ENCODE peak calls at places on chromosomes 3 and 15, in ten cellular contexts. F is lower leg skin, J is tibial artery, K is PC-9, P is right lobe of liver, S is dorsolateral prefrontal cortex, T is colonic mucosa, B is cardiac muscle cell, Q is sigmoid colon, R is hepatocyte. I is an unnamed sample.

GRCh38 chr3:49715611-49716121 is 3.8 kb downstream of the AMIGO3 start:
- DNase-seq in P (peak), K (no peak), S (no peak), T (no peak), F (no peak), J (peak), Q (peak), R (peak), B (no peak), I (no peak)

GRCh38 chr15:84387086-84387485 is 151.5 kb downstream of the GOLGA6L4 start:
- DNase-seq in P (peak), J (peak), K (no peak), Q (no peak), R (no peak), T (no peak), S (no peak), B (no peak), F (peak), I (no peak)

GRCh38 chr3:138594150-138594934 is at the start of gene CEP70:
- DNase-seq in T (peak), S (peak), B (peak), Q (peak), J (peak), R (peak), F (peak), P (peak), K (peak), I (peak)

GRCh38 chr3:50254577-50255250 is 14.2 kb upstream of the SEMA3B start:
- DNase-seq in J (peak), T (no peak), B (no peak), F (peak), S (no peak), K (no peak), P (peak), Q (peak), R (no peak), I (no peak)

GRCh38 chr15:56719021-56719612 is 14.2 kb downstream of the ZNF280D start:
- DNase-seq in J (no peak), P (no peak), F (no peak), T (no peak), B (no peak), K (no peak), R (no peak), Q (no peak), S (no peak), I (no peak)

GRCh38 chr3:158568784-158569183 is 2.2 kb upstream of the MLF1 start:
- DNase-seq in Q (no peak), J (no peak), T (no peak), P (no peak), B (no peak), R (no peak), S (no peak), K (peak), F (no peak), I (no peak)

GRCh38 chr3:94064243-94064642 is 1.4 kb downstream of the NSUN3 start:
- DNase-seq in R (no peak), J (no peak), Q (no peak), S (no peak), K (peak), T (no peak), P (no peak), F (no peak), B (no peak), I (no peak)

GRCh38 chr15:83605595-83605994 is 48.3 kb upstream of the ADAMTSL3 start:
- DNase-seq in F (no peak), S (no peak), Q (peak), P (no peak), R (no peak), T (no peak), J (no peak), K (no peak), B (no peak), I (no peak)

GRCh38 chr3:74750901-74751300 is 136.4 kb upstream of the CNTN3 start:
- DNase-seq in F (no peak), T (no peak), K (no peak), J (no peak), Q (no peak), P (no peak), B (no peak), R (no peak), S (no peak), I (no peak)

GRCh38 chr3:15276028-15276717 is 56.2 kb downstream of the SH3BP5 start:
- DNase-seq in R (no peak), S (peak), J (no peak), T (no peak), Q (peak), F (peak), P (no peak), K (no peak), B (no peak), I (no peak)

GRCh38 chr3:17387108-17387507 is 355.3 kb downstream of the TBC1D5 start:
- DNase-seq in T (no peak), R (no peak), Q (no peak), P (no peak), F (no peak), S (no peak), K (no peak), J (no peak), B (no peak), I (no peak)

GRCh38 chr15:98799461-98799971 is 151.2 kb downstream of the IGF1R start:
- DNase-seq in F (no peak), Q (no peak), J (no peak), B (peak), K (peak), S (no peak), P (no peak), R (peak), T (peak), I (no peak)

GRCh38 chr3:8987673-8988655 is 24.7 kb upstream of the RAD18 start:
- DNase-seq in B (peak), R (peak), J (peak), F (peak), S (peak), K (no peak), P (no peak), T (peak), Q (peak), I (no peak)

GRCh38 chr15:92797168-92798052 is 102.7 kb upstream of the CHD2 start:
- DNase-seq in K (peak), J (no peak), T (peak), Q (no peak), S (no peak), P (no peak), F (no peak), R (peak), B (peak), I (no peak)

GRCh38 chr3:170429050-170429449 is 10.4 kb downstream of the CLDN11 start:
- DNase-seq in K (no peak), F (no peak), B (no peak), T (no peak), S (no peak), R (no peak), J (no peak), P (no peak), Q (no peak), I (no peak)

GRCh38 chr3:120907659-120908029 is 361 bp upstream of the STXBP5L start:
- DNase-seq in K (no peak), T (no peak), P (no peak), Q (no peak), J (no peak), R (no peak), S (no peak), B (no peak), F (no peak), I (no peak)

GRCh38 chr3:194950906-194951628 is 265.4 kb downstream of the FAM43A start:
- DNase-seq in T (no peak), F (peak), Q (no peak), P (no peak), R (no peak), B (no peak), J (no peak), K (no peak), S (no peak), I (no peak)

GRCh38 chr15:93291380-93291779 is 202.4 kb upstream of the RGMA start:
- DNase-seq in K (no peak), P (no peak), Q (no peak), R (no peak), J (no peak), B (no peak), S (no peak), T (no peak), F (peak), I (no peak)

GRCh38 chr3:170739410-170739809 is 130.6 kb downstream of the RPL22L1 start:
- DNase-seq in Q (no peak), S (no peak), J (no peak), K (no peak), B (no peak), P (no peak), F (no peak), T (no peak), R (no peak), I (no peak)

GRCh38 chr3:17115186-17115585 is 230.4 kb downstream of the PLCL2 start:
- DNase-seq in B (no peak), K (no peak), F (no peak), R (no peak), Q (no peak), J (no peak), S (no peak), P (no peak), T (no peak), I (peak)

GRCh38 chr15:60115579-60116415 is 111.7 kb downstream of the FOXB1 start:
- DNase-seq in B (no peak), J (no peak), S (no peak), Q (no peak), P (no peak), T (no peak), K (peak), R (no peak), F (no peak), I (no peak)

GRCh38 chr3:32431481-32431880 is 39.8 kb downstream of the CMTM7 start:
- DNase-seq in J (no peak), P (no peak), F (peak), B (no peak), K (no peak), S (no peak), R (no peak), Q (no peak), T (peak), I (no peak)

GRCh38 chr3:72123908-72124441 is 339.0 kb upstream of the PROK2 start:
- DNase-seq in Q (peak), P (peak), T (no peak), J (peak), S (no peak), R (peak), F (peak), B (no peak), K (peak), I (peak)

GRCh38 chr3:84318273-84318809 is 640.4 kb upstream of the CADM2 start:
- DNase-seq in T (no peak), P (no peak), B (no peak), J (no peak), S (no peak), F (no peak), Q (no peak), R (peak), K (no peak), I (no peak)

GRCh38 chr3:135992072-135992471 is 26.5 kb downstream of the PPP2R3A start:
- DNase-seq in T (no peak), P (no peak), F (no peak), Q (no peak), K (peak), B (no peak), R (no peak), J (no peak), S (no peak), I (peak)

GRCh38 chr15:63827113-63827512 is 6.6 kb downstream of the HERC1 start:
- DNase-seq in B (no peak), P (no peak), S (no peak), T (no peak), K (no peak), R (no peak), J (no peak), F (no peak), Q (no peak), I (no peak)

GRCh38 chr15:85472349-85472748 is 91.9 kb downstream of the AKAP13 start:
- DNase-seq in Q (no peak), J (no peak), S (no peak), K (no peak), P (no peak), R (no peak), B (no peak), F (no peak), T (no peak), I (no peak)

GRCh38 chr15:85475317-85475701 is 94.9 kb downstream of the AKAP13 start:
- DNase-seq in B (no peak), Q (no peak), F (no peak), K (no peak), S (no peak), J (no peak), T (no peak), P (no peak), R (no peak), I (no peak)

GRCh38 chr15:85473455-85473854 is 93.1 kb downstream of the AKAP13 start:
- DNase-seq in R (no peak), Q (no peak), T (no peak), P (no peak), F (no peak), K (no peak), J (no peak), S (no peak), B (no peak), I (no peak)

GRCh38 chr15:85474700-85475316 is 94.4 kb downstream of the AKAP13 start:
- DNase-seq in Q (no peak), P (no peak), B (no peak), J (no peak), T (no peak), F (no peak), R (no peak), K (no peak), S (no peak), I (no peak)

DNA sequence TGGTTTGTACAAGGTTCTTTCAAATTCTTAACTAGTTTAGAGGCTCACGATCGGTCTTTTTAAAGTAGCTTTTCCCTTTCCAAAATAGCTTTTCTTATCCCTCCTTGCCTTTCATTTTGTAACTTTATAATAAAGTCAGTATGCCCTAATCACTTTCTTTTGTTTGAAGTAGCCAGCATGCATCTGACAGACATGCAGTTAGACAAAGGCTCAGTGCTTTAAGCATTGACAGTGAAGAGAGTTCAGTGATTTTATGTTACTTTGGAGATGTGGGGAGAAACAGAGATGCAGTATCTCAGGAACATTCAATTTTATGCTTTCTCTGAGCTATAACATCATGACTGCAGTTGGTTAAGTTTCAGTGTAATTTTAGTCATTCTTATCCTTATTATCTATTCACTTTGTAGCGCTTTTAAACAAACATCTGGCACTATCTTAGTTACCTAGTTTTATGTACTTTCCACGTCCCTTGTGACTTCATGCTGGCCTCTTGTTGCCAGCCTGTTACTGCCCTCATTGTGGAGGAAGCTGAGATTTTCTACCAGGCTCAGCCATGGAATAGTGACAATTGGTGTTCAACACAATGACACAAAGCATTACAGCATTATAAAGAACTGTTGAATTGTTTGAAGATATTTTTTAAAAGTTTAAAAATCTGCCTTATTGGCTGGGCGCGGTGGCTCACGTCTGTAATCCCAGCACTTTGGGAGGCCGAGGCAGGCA is 90.3 kb downstream of the AKAP13 start:
- DNase-seq in J (no peak), R (no peak), B (no peak), F (no peak), Q (no peak), S (no peak), P (no peak), K (no peak), T (no peak), I (no peak)
- H3K4me3 ChIP-seq in J (no peak), R (no peak), B (no peak), F (no peak), Q (no peak), S (no peak), P (no peak), K (no peak), T (no peak), I (no peak)

GRCh38 chr3:10941972-10942371 is 50.6 kb upstream of the SLC6A1 start:
- DNase-seq in F (peak), S (peak), T (no peak), B (no peak), J (no peak), R (no peak), Q (no peak), P (peak), K (no peak), I (no peak)
- TF ChIP-seq CTCF in F (no peak), S (peak), T (peak), B (peak), J (peak), R (peak), Q (peak), P (peak), K (peak), I (peak)

GRCh38 chr15:89378699-89379422 is 44.2 kb upstream of the POLG start:
- DNase-seq in K (no peak), Q (no peak), J (no peak), F (no peak), P (peak), S (no peak), B (no peak), R (no peak), T (no peak), I (no peak)
- H3K4me3 ChIP-seq in K (peak), Q (no peak), J (peak), F (no peak), P (peak), S (peak), B (peak), R (no peak), T (peak), I (peak)

GRCh38 chr3:56468184-56469106 is at the start of gene ERC2:
- DNase-seq in Q (no peak), J (no peak), S (peak), R (peak), P (peak), T (peak), K (no peak), B (peak), F (no peak), I (no peak)
- TF ChIP-seq CTCF in Q (no peak), J (no peak), S (peak), R (peak), P (no peak), T (no peak), K (no peak), B (peak), F (no peak), I (peak)

DNA sequence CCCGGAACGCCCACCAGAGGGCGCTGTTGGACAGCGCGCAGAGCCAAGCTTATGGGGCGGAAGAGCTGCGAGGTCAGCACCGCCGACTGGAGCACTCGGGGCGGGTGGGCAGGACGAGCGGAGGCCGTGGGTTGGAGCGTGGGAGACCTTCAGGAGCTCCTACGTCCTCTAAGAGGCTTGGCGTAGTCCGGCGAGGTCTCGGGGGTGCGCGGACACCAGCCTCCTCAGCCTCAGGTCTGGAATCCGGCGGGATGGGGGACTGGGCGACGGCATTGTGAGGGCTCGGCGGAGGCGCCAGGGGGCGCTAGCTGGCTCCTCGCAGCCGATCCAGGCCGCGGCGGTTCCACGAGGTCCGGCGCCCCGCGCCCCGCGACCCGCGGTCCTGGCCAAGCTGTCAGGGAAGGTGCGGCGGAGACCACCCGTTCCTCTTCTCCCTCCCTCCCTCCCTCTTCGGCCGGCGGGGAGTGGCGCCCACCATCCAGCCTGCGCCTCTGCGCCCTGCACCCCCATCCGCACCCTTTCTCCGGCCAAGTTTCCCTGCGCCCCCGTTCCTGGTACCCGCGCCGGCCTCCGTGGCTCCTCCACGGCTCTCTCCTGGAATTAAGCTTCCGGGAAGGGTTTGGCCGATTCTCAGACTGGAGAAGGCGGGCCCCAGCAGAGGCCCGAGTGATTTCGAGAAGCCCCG is 24.3 kb upstream of the POLG start:
- DNase-seq in T (peak), B (peak), P (peak), K (peak), Q (peak), F (peak), J (peak), R (peak), S (peak), I (no peak)
- H3K4me3 ChIP-seq in T (peak), B (peak), P (peak), K (peak), Q (peak), F (no peak), J (peak), R (peak), S (peak), I (peak)

GRCh38 chr3:126734324-126734723 is 30.3 kb downstream of the CHCHD6 start:
- DNase-seq in B (no peak), S (no peak), K (no peak), J (no peak), F (peak), R (no peak), P (no peak), Q (no peak), T (no peak), I (no peak)
- TF ChIP-seq CTCF in B (no peak), S (no peak), K (no peak), J (no peak), F (no peak), R (no peak), P (no peak), Q (no peak), T (no peak), I (no peak)

I was measured in epithelial cell of proximal tubule.